ENCODE peak calls at places on chromosome 2, in five cellular contexts. D is lung, P is MCF 10A, K is body of pancreas, A is fibroblast of the aortic adventitia. B is an unnamed sample.

GRCh38 chr2:240056678-240057077 is 3.4 kb upstream of the OR6B3 start:
- DNase-seq in A (no peak), D (no peak), P (no peak), K (no peak), B (no peak)

GRCh38 chr2:196853301-196854087 is 44.3 kb upstream of the C2orf66 start:
- DNase-seq in A (peak; percentile 4), D (no peak), K (no peak), P (no peak), B (no peak)

GRCh38 chr2:21195326-21195725 is 71.6 kb downstream of the TDRD15 start:
- DNase-seq in K (no peak), D (no peak), A (no peak), P (no peak), B (no peak)

GRCh38 chr2:63124209-63124608 is 73.6 kb downstream of the OTX1 start:
- DNase-seq in K (no peak), D (no peak), P (peak; percentile 63), A (peak; percentile 0), B (no peak)

GRCh38 chr2:38056216-38056615 is 19.7 kb downstream of the CYP1B1 start:
- DNase-seq in A (no peak), P (peak; percentile 41), K (no peak), D (no peak), B (no peak)

GRCh38 chr2:158740591-158740990 is 54.5 kb upstream of the DAPL1 start:
- DNase-seq in A (peak; percentile 87), D (no peak), P (peak; percentile 72), K (no peak), B (no peak)

GRCh38 chr2:79620679-79621078 is 107.8 kb downstream of the CTNNA2 start:
- DNase-seq in P (no peak), K (no peak), A (no peak), D (no peak), B (no peak)

GRCh38 chr2:38959938-38960608 is 70.4 kb downstream of the ARHGEF33 start:
- DNase-seq in D (peak; percentile 51), K (peak; percentile 56), A (peak; percentile 74), P (no peak), B (no peak)

GRCh38 chr2:162063899-162064298 is 10.1 kb downstream of the DPP4 start:
- DNase-seq in A (no peak), P (no peak), D (no peak), K (no peak), B (no peak)

GRCh38 chr2:60560734-60561649 is 7.5 kb upstream of the BCL11A start:
- DNase-seq in D (no peak), P (peak; percentile 58), A (peak; percentile 37), K (no peak), B (no peak)
- TF ChIP-seq CTCF in D (peak; percentile 20), P (peak; percentile 41), A (peak; percentile 51), K (peak; percentile 60), B (peak; percentile 64)

GRCh38 chr2:176826356-176826755 is 386.2 kb upstream of the HNRNPA3 start:
- DNase-seq in P (no peak), K (no peak), A (no peak), D (no peak), B (no peak)

GRCh38 chr2:176832086-176832485 is 380.5 kb upstream of the HNRNPA3 start:
- DNase-seq in K (no peak), A (no peak), P (no peak), D (no peak), B (no peak)

GRCh38 chr2:176827269-176827668 is 385.3 kb upstream of the HNRNPA3 start:
- DNase-seq in D (no peak), K (no peak), P (no peak), A (no peak), B (no peak)

DNA sequence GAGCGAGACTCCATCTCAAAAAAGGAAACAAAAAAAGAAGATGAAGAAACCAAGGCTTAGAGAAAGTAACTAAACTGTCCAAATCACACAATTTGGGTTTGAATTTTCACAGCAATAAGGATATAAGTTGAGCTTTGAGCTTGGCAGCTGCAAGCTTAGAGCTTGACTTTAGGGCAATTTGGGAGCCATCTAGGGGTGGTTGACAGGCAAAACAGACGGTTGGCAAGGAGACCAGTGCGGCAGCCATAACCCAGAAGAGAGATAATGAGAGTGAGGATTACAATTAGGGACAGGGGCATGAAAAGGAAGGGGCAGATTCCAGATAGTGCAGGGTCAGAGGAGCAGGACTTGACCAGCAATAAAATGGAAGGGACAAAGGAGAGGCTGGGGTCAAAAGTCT is 382.2 kb upstream of the HNRNPA3 start:
- DNase-seq in A (no peak), K (no peak), D (no peak), P (peak; percentile 18), B (no peak)
- TF ChIP-seq CTCF in A (no peak), K (no peak), D (no peak), P (no peak), B (no peak)

GRCh38 chr2:148979919-148980277 is 58.6 kb upstream of the LYPD6B start:
- DNase-seq in A (no peak), D (no peak), P (no peak), K (no peak), B (no peak)

GRCh38 chr2:148978736-148979135 is 59.8 kb upstream of the LYPD6B start:
- DNase-seq in D (no peak), P (no peak), K (no peak), A (peak; percentile 12), B (no peak)

GRCh38 chr2:148981350-148981749 is 57.1 kb upstream of the LYPD6B start:
- DNase-seq in P (no peak), D (no peak), A (no peak), K (no peak), B (no peak)

GRCh38 chr2:148979164-148979918 is 59.2 kb upstream of the LYPD6B start:
- DNase-seq in K (no peak), D (no peak), P (no peak), A (no peak), B (no peak)

GRCh38 chr2:148978026-148978685 is 60.3 kb upstream of the LYPD6B start:
- DNase-seq in K (no peak), A (no peak), P (no peak), D (no peak), B (no peak)
- TF ChIP-seq CTCF in K (no peak), A (no peak), P (no peak), D (no peak), B (peak; percentile 28)

GRCh38 chr2:2101924-2102323 is 229.2 kb downstream of the MYT1L start:
- DNase-seq in K (no peak), A (no peak), D (no peak), P (peak; percentile 18), B (no peak)
- TF ChIP-seq CTCF in K (no peak), A (peak; percentile 23), D (no peak), P (peak; percentile 16), B (peak; percentile 42)

GRCh38 chr2:73282924-73283544 is 1.2 kb downstream of the FBXO41 start:
- DNase-seq in K (no peak), D (no peak), A (no peak), P (no peak), B (no peak)
- TF ChIP-seq CTCF in K (no peak), D (no peak), A (no peak), P (no peak), B (no peak)

GRCh38 chr2:127094509-127095366 is 12.2 kb downstream of the BIN1 start:
- DNase-seq in P (peak; percentile 53), K (peak; percentile 30), D (no peak), A (peak; percentile 51), B (no peak)

GRCh38 chr2:127092951-127093516 is 13.9 kb downstream of the BIN1 start:
- DNase-seq in P (peak; percentile 38), K (no peak), A (no peak), D (no peak), B (no peak)

GRCh38 chr2:127092306-127092705 is 14.6 kb downstream of the BIN1 start:
- DNase-seq in D (no peak), A (no peak), K (no peak), P (no peak), B (no peak)

GRCh38 chr2:127095367-127095641 is 11.7 kb downstream of the BIN1 start:
- DNase-seq in A (no peak), K (no peak), P (no peak), D (no peak), B (no peak)

DNA sequence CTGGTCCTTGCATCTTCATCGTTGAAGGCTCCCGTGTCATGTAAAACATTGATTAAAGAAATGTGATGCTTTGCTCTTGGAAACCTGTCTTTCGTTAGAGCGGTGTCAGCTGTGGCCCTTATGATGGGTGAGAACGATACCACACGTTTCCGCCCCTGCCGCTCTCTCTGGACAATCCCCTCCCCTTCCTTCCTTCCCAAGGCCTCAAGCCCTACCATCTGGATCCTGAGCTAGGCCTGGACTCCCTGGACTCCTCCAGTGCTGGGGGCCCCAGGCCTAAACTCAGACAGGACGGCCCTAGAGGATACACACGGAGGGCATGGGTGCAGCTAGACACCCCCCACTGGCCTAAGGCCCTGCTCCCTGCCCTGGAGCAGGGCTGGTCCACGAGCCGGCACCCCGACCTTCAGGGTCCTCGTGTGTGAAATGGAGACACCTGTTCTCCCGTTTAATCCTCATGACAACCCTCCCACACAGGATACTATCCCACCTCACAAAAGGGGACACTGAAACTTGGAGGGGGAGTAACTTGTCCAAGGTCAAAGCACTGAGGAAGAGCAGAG is 13.2 kb downstream of the BIN1 start:
- DNase-seq in A (no peak), D (no peak), P (no peak), K (no peak), B (no peak)
- TF ChIP-seq CTCF in A (no peak), D (no peak), P (no peak), K (no peak), B (no peak)

DNA sequence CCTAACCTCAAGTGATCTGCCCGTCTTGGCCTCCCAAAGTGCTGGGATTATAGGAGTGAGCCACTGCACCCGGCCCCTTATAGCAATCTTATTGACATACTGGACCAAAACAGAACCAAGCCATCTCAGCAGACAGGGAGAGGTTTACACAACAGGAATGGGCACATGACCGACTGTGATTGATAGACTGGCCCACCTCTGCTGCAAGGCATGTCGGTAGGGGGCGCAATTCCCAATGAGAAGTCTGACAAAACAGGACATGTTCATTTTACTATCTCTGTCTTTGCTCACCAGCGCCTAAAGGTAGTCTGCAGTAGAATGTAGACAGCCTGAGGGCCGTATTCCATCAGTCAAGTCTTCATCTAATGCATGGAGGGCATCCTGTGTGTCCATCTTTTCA is 2.0 kb downstream of the LYPD6B start:
- DNase-seq in A (no peak), D (no peak), P (peak; percentile 56), K (peak; percentile 46), B (no peak)
- TF ChIP-seq CTCF in A (peak; percentile 30), D (no peak), P (peak; percentile 39), K (peak; percentile 11), B (peak; percentile 55)

B was measured in osteocyte.